ENCODE peak calls at places on chromosomes 4 and X, in four cellular contexts. N, M, I and P are unnamed samples.

GRCh38 chr4:152342293-152342692 is 193.6 kb downstream of the FBXW7 start:
- DNase-seq in I (no peak), M (no peak), N (peak), P (no peak)

GRCh38 chrX:125710403-125711062 is 390.9 kb downstream of the TEX13C start:
- DNase-seq in I (no peak), M (no peak), N (no peak), P (no peak)

GRCh38 chrX:86002076-86002896 is 45.1 kb downstream of the CHM start:
- DNase-seq in M (peak), N (peak), I (peak), P (no peak)

GRCh38 chr4:158172558-158173258 is at the start of gene GASK1B:
- DNase-seq in M (peak), N (peak), I (peak), P (peak)

GRCh38 chr4:98092833-98093439 is 50.3 kb downstream of the STPG2 start:
- DNase-seq in N (peak), I (peak), M (peak), P (no peak)

GRCh38 chrX:137194164-137194563 is 160.4 kb upstream of the GPR101 start:
- DNase-seq in N (peak), M (peak), I (peak), P (peak)

GRCh38 chr4:102554482-102554881 is 53.3 kb downstream of the NFKB1 start:
- DNase-seq in M (peak), N (peak), I (no peak), P (no peak)

GRCh38 chr4:532588-533317 is 33.7 kb downstream of the PIGG start:
- DNase-seq in I (no peak), N (peak), M (no peak), P (no peak)

GRCh38 chr4:40963912-40964478 is 214.2 kb downstream of the NSUN7 start:
- DNase-seq in I (no peak), N (peak), M (peak), P (no peak)

GRCh38 chrX:66635360-66635759 is 3.5 kb downstream of the EDA2R start:
- DNase-seq in I (no peak), N (peak), M (peak), P (no peak)

GRCh38 chr4:186079698-186080097 is 10.7 kb downstream of the TLR3 start:
- DNase-seq in I (no peak), M (no peak), N (no peak), P (no peak)

GRCh38 chr4:182453830-182454229 is 210.6 kb downstream of the TENM3 start:
- DNase-seq in M (no peak), N (no peak), I (no peak), P (no peak)

GRCh38 chr4:17817027-17817426 is 6.2 kb downstream of the NCAPG start:
- DNase-seq in N (peak), M (peak), I (peak), P (peak)

GRCh38 chrX:9141496-9141895 is 107.6 kb upstream of the FAM9B start:
- DNase-seq in M (peak), I (no peak), N (peak), P (no peak)

GRCh38 chr4:14167876-14168510 is 540.5 kb upstream of the BOD1L1 start:
- DNase-seq in N (peak), M (peak), I (no peak), P (no peak)

GRCh38 chr4:16914208-16914607 is 15.8 kb upstream of the LDB2 start:
- DNase-seq in M (peak), N (peak), I (peak), P (no peak)

GRCh38 chr4:77177196-77177595 is 20.2 kb downstream of the CCNG2 start:
- DNase-seq in I (no peak), N (no peak), M (no peak), P (no peak)

GRCh38 chr4:79913581-79913980 is 159.4 kb downstream of the ANTXR2 start:
- DNase-seq in I (no peak), M (peak), N (peak), P (no peak)

GRCh38 chrX:78712381-78712780 is 35.1 kb upstream of the LPAR4 start:
- DNase-seq in M (no peak), I (no peak), N (no peak), P (no peak)

GRCh38 chrX:22081475-22082092 is 49.5 kb downstream of the PHEX start:
- DNase-seq in N (peak), M (peak), I (peak), P (no peak)

GRCh38 chrX:18617351-18617750 is 54.6 kb downstream of the RS1 start:
- DNase-seq in M (peak), I (no peak), N (peak), P (no peak)

GRCh38 chrX:53440101-53440500 is 5.9 kb upstream of the HSD17B10 start:
- DNase-seq in I (no peak), N (no peak), M (no peak), P (no peak)

GRCh38 chr4:148173397-148174017 is 268.7 kb downstream of the NR3C2 start:
- DNase-seq in M (peak), I (no peak), N (peak), P (no peak)

GRCh38 chr4:110589297-110589696 is 33.6 kb downstream of the PITX2 start:
- DNase-seq in I (no peak), N (peak), M (no peak), P (no peak)

GRCh38 chr4:122548886-122549630 is 71.8 kb downstream of the IL21 start:
- DNase-seq in I (no peak), M (no peak), N (no peak), P (no peak)

GRCh38 chrX:101390664-101391525 is at the start of gene RPL36A:
- DNase-seq in M (peak), N (peak), I (peak), P (peak)

GRCh38 chr4:162274354-162274753 is 110.6 kb upstream of the FSTL5 start:
- DNase-seq in M (no peak), I (peak), N (no peak), P (no peak)

GRCh38 chr4:152074573-152074972 is 313.8 kb upstream of the GATB start:
- DNase-seq in M (no peak), I (no peak), N (no peak), P (no peak)

GRCh38 chrX:19865567-19866363 is 21.6 kb downstream of the SH3KBP1 start:
- DNase-seq in N (no peak), I (no peak), M (no peak), P (no peak)

GRCh38 chr4:112604590-112604989 is 32.1 kb downstream of the ZGRF1 start:
- DNase-seq in N (peak), I (peak), M (peak), P (peak)

GRCh38 chrX:147912093-147912801 is 528 bp downstream of the FMR1 start:
- DNase-seq in M (peak), I (peak), N (peak), P (peak)

GRCh38 chr4:11589676-11590075 is 161.0 kb upstream of the HS3ST1 start:
- DNase-seq in I (no peak), N (no peak), M (peak), P (no peak)

GRCh38 chr4:134327274-134328122 is 125.9 kb upstream of the PABPC4L start:
- DNase-seq in I (no peak), N (no peak), M (no peak), P (no peak)

GRCh38 chr4:53376900-53377299 is 541 bp upstream of the FIP1L1 start:
- DNase-seq in I (no peak), N (peak), M (no peak), P (no peak)

GRCh38 chr4:98516441-98517323 is 141.7 kb downstream of the TSPAN5 start:
- DNase-seq in N (peak), M (no peak), I (no peak), P (no peak)

GRCh38 chrX:116111497-116111896 is 59.0 kb upstream of the AGTR2 start:
- DNase-seq in M (no peak), I (no peak), N (no peak), P (no peak)

GRCh38 chr4:26864904-26865303 is 4.3 kb downstream of the STIM2 start:
- DNase-seq in N (no peak), M (no peak), I (no peak), P (no peak)
- TF ChIP-seq CTCF in N (no peak), M (no peak), I (no peak), P (no peak)

GRCh38 chr4:39446483-39446841 is 12.3 kb downstream of the RPL9 start:
- DNase-seq in I (no peak), N (no peak), M (no peak), P (no peak)

GRCh38 chr4:39450618-39451017 is 8.1 kb downstream of the RPL9 start:
- DNase-seq in N (no peak), M (no peak), I (no peak), P (no peak)

GRCh38 chr4:39451423-39452023 is 7.2 kb downstream of the RPL9 start:
- DNase-seq in N (no peak), I (no peak), M (no peak), P (no peak)

GRCh38 chr4:39442910-39443480 is 15.7 kb downstream of the RPL9 start:
- DNase-seq in M (no peak), N (no peak), I (no peak), P (no peak)

GRCh38 chr4:39446842-39447573 is 11.7 kb downstream of the RPL9 start:
- DNase-seq in N (peak), I (no peak), M (peak), P (peak)
- TF ChIP-seq CTCF in N (peak), I (no peak), M (peak), P (no peak)

GRCh38 chrX:110156167-110156754 is 153.3 kb downstream of the TMEM164 start:
- DNase-seq in I (peak), N (no peak), M (no peak), P (no peak)
- TF ChIP-seq CTCF in I (peak), N (peak), M (peak), P (no peak)

GRCh38 chrX:70033348-70033747 is 16.4 kb downstream of the AWAT2 start:
- DNase-seq in M (peak), I (no peak), N (peak), P (peak)

GRCh38 chrX:70034646-70035045 is 15.1 kb downstream of the AWAT2 start:
- DNase-seq in N (no peak), I (no peak), M (no peak), P (no peak)

GRCh38 chrX:70029790-70030189 is 19.9 kb downstream of the AWAT2 start:
- DNase-seq in I (no peak), M (no peak), N (no peak), P (no peak)

GRCh38 chrX:70030242-70030823 is 19.4 kb downstream of the AWAT2 start:
- DNase-seq in M (peak), N (peak), I (peak), P (peak)

DNA sequence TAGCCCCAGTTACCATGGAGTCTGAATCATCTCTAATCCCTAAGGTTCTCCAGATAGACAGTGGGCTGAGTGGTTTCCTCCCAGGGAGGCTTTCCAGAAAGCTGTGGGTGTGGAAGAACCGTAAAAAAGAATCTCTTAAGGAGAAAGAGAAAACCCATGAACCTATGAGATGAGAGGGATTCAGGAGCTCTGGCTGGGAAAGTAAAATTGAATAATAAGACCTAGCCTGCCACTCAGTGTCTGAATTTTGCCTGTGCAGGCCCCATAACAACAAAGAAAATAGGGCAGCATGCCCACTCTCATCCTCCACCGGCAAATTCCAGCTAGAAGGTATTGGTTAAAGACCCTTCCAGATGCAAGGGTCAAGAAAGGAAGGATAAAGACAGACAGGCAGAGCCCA is 16.9 kb downstream of the AWAT2 start:
- DNase-seq in N (no peak), I (no peak), M (peak), P (no peak)
- TF ChIP-seq CTCF in N (no peak), I (no peak), M (no peak), P (no peak)

GRCh38 chr4:61614256-61614655 is 414.1 kb downstream of the ADGRL3 start:
- DNase-seq in M (no peak), N (no peak), I (no peak), P (no peak)

GRCh38 chr4:61619528-61619927 is 419.4 kb downstream of the ADGRL3 start:
- DNase-seq in M (no peak), N (no peak), I (no peak), P (no peak)
- TF ChIP-seq CTCF in M (no peak), N (no peak), I (no peak), P (no peak)

GRCh38 chr4:85756938-85757337 is 282.0 kb downstream of the ARHGAP24 start:
- DNase-seq in M (peak), I (no peak), N (peak), P (peak)
- TF ChIP-seq CTCF in M (peak), I (peak), N (peak), P (peak)

GRCh38 chr4:94127707-94128328 is 79.8 kb upstream of the SMARCAD1 start:
- DNase-seq in M (peak), N (peak), I (peak), P (peak)

GRCh38 chr4:94131212-94131611 is 76.5 kb upstream of the SMARCAD1 start:
- DNase-seq in M (no peak), N (no peak), I (no peak), P (no peak)

GRCh38 chr4:94126669-94127068 is 81.0 kb upstream of the SMARCAD1 start:
- DNase-seq in I (peak), M (no peak), N (no peak), P (no peak)
- TF ChIP-seq CTCF in I (peak), M (peak), N (peak), P (no peak)